ENCODE peak calls at places on chromosomes 6 and 20, in seven cellular contexts. One of them, this sample, is unnamed.
A peak's percentile ranks its signal among the peaks of the same experiment; 100 is the strongest.

GRCh38 chr6:21885532-21886089 is 292.1 kb downstream of the SOX4 start:
- DNase-seq in bronchial epithelial cell: peak; percentile 85
- DNase-seq in glutamatergic neuron: peak; percentile 92
- DNase-seq in OCI-LY7: no peak
- DNase-seq in BJ: peak; percentile 73
- DNase-seq in GM12865: no peak
- DNase-seq in mesothelial cell of epicardium: no peak
- DNase-seq in this sample: no peak

GRCh38 chr6:157099912-157100593 is 223.3 kb downstream of the TMEM242 start:
- DNase-seq in bronchial epithelial cell: no peak
- DNase-seq in glutamatergic neuron: no peak
- DNase-seq in OCI-LY7: no peak
- DNase-seq in BJ: no peak
- DNase-seq in GM12865: peak; percentile 82
- DNase-seq in mesothelial cell of epicardium: no peak
- DNase-seq in this sample: no peak

GRCh38 chr6:101402618-101403002 is 9.1 kb downstream of the GRIK2 start:
- DNase-seq in bronchial epithelial cell: no peak
- DNase-seq in glutamatergic neuron: peak; percentile 64
- DNase-seq in OCI-LY7: no peak
- DNase-seq in BJ: no peak
- DNase-seq in GM12865: no peak
- DNase-seq in mesothelial cell of epicardium: peak; percentile 37
- DNase-seq in this sample: no peak

GRCh38 chr6:125066964-125067363 is 86.6 kb upstream of the TPD52L1 start:
- DNase-seq in bronchial epithelial cell: peak; percentile 59
- DNase-seq in glutamatergic neuron: no peak
- DNase-seq in OCI-LY7: no peak
- DNase-seq in BJ: no peak
- DNase-seq in GM12865: no peak
- DNase-seq in mesothelial cell of epicardium: no peak
- DNase-seq in this sample: no peak

GRCh38 chr20:37345339-37346231 is at the start of gene SRC:
- DNase-seq in bronchial epithelial cell: peak; percentile 44
- DNase-seq in glutamatergic neuron: peak; percentile 83
- DNase-seq in OCI-LY7: no peak
- DNase-seq in BJ: peak; percentile 17
- DNase-seq in GM12865: peak; percentile 78
- DNase-seq in mesothelial cell of epicardium: peak; percentile 80
- DNase-seq in this sample: peak; percentile 56

GRCh38 chr6:45314146-45314545 is 14.0 kb upstream of the RUNX2 start:
- DNase-seq in bronchial epithelial cell: no peak
- DNase-seq in glutamatergic neuron: no peak
- DNase-seq in OCI-LY7: no peak
- DNase-seq in BJ: no peak
- DNase-seq in GM12865: no peak
- DNase-seq in mesothelial cell of epicardium: no peak
- DNase-seq in this sample: no peak

GRCh38 chr20:47380481-47380880 is 24.0 kb upstream of the ZMYND8 start:
- DNase-seq in bronchial epithelial cell: no peak
- DNase-seq in glutamatergic neuron: no peak
- DNase-seq in OCI-LY7: no peak
- DNase-seq in BJ: no peak
- DNase-seq in GM12865: no peak
- DNase-seq in mesothelial cell of epicardium: no peak
- DNase-seq in this sample: no peak

GRCh38 chr6:2498224-2498623 is 252.5 kb downstream of the MYLK4 start:
- DNase-seq in bronchial epithelial cell: peak; percentile 90
- DNase-seq in glutamatergic neuron: no peak
- DNase-seq in OCI-LY7: no peak
- DNase-seq in BJ: no peak
- DNase-seq in GM12865: no peak
- DNase-seq in mesothelial cell of epicardium: no peak
- DNase-seq in this sample: no peak

GRCh38 chr6:146408583-146408982 is 135.1 kb upstream of the RAB32 start:
- DNase-seq in bronchial epithelial cell: no peak
- DNase-seq in glutamatergic neuron: no peak
- DNase-seq in OCI-LY7: no peak
- DNase-seq in BJ: no peak
- DNase-seq in GM12865: no peak
- DNase-seq in mesothelial cell of epicardium: no peak
- DNase-seq in this sample: no peak

GRCh38 chr6:50849781-50850180 is 31.1 kb downstream of the TFAP2B start:
- DNase-seq in bronchial epithelial cell: no peak
- DNase-seq in glutamatergic neuron: no peak
- DNase-seq in OCI-LY7: no peak
- DNase-seq in BJ: no peak
- DNase-seq in GM12865: no peak
- DNase-seq in mesothelial cell of epicardium: no peak
- DNase-seq in this sample: no peak

GRCh38 chr6:35804996-35805736 is at the start of gene LHFPL5:
- DNase-seq in bronchial epithelial cell: no peak
- DNase-seq in glutamatergic neuron: peak; percentile 72
- DNase-seq in OCI-LY7: peak; percentile 19
- DNase-seq in BJ: no peak
- DNase-seq in GM12865: peak; percentile 30
- DNase-seq in mesothelial cell of epicardium: peak; percentile 87
- DNase-seq in this sample: peak; percentile 45

GRCh38 chr20:61694666-61695065 is 371.0 kb downstream of the TAF4 start:
- DNase-seq in bronchial epithelial cell: no peak
- DNase-seq in glutamatergic neuron: no peak
- DNase-seq in OCI-LY7: no peak
- DNase-seq in BJ: no peak
- DNase-seq in GM12865: no peak
- DNase-seq in mesothelial cell of epicardium: no peak
- DNase-seq in this sample: no peak

GRCh38 chr20:11849270-11849920 is 68.3 kb upstream of the BTBD3 start:
- DNase-seq in bronchial epithelial cell: peak; percentile 29
- DNase-seq in glutamatergic neuron: no peak
- DNase-seq in OCI-LY7: no peak
- DNase-seq in BJ: no peak
- DNase-seq in GM12865: no peak
- DNase-seq in mesothelial cell of epicardium: no peak
- DNase-seq in this sample: no peak

GRCh38 chr6:9795880-9796279 is 619.0 kb downstream of the TFAP2A start:
- DNase-seq in bronchial epithelial cell: no peak
- DNase-seq in glutamatergic neuron: no peak
- DNase-seq in OCI-LY7: no peak
- DNase-seq in BJ: no peak
- DNase-seq in GM12865: no peak
- DNase-seq in mesothelial cell of epicardium: no peak
- DNase-seq in this sample: no peak

GRCh38 chr6:149881066-149881766 is 16.7 kb downstream of the RAET1E start:
- DNase-seq in bronchial epithelial cell: no peak
- DNase-seq in glutamatergic neuron: no peak
- DNase-seq in OCI-LY7: no peak
- DNase-seq in BJ: no peak
- DNase-seq in GM12865: no peak
- DNase-seq in mesothelial cell of epicardium: no peak
- DNase-seq in this sample: no peak

GRCh38 chr6:43962458-43962857 is 164.8 kb downstream of the MRPL14 start:
- DNase-seq in bronchial epithelial cell: no peak
- DNase-seq in glutamatergic neuron: no peak
- DNase-seq in OCI-LY7: no peak
- DNase-seq in BJ: no peak
- DNase-seq in GM12865: peak; percentile 14
- DNase-seq in mesothelial cell of epicardium: no peak
- DNase-seq in this sample: no peak

GRCh38 chr6:135270676-135271536 is 89.8 kb downstream of the MYB start:
- DNase-seq in bronchial epithelial cell: peak; percentile 91
- DNase-seq in glutamatergic neuron: no peak
- DNase-seq in OCI-LY7: peak; percentile 58
- DNase-seq in BJ: no peak
- DNase-seq in GM12865: no peak
- DNase-seq in mesothelial cell of epicardium: no peak
- DNase-seq in this sample: no peak

GRCh38 chr6:142702501-142703460 is 242.2 kb downstream of the HIVEP2 start:
- DNase-seq in bronchial epithelial cell: peak; percentile 66
- DNase-seq in glutamatergic neuron: no peak
- DNase-seq in OCI-LY7: no peak
- DNase-seq in BJ: no peak
- DNase-seq in GM12865: peak; percentile 11
- DNase-seq in mesothelial cell of epicardium: no peak
- DNase-seq in this sample: peak; percentile 17

GRCh38 chr6:131825946-131826345 is 18.1 kb downstream of the ENPP1 start:
- DNase-seq in bronchial epithelial cell: peak; percentile 26
- DNase-seq in glutamatergic neuron: no peak
- DNase-seq in OCI-LY7: no peak
- DNase-seq in BJ: no peak
- DNase-seq in GM12865: no peak
- DNase-seq in mesothelial cell of epicardium: no peak
- DNase-seq in this sample: no peak

GRCh38 chr20:4997207-4997606 is 4.1 kb downstream of the SLC23A2 start:
- DNase-seq in bronchial epithelial cell: no peak
- DNase-seq in glutamatergic neuron: no peak
- DNase-seq in OCI-LY7: no peak
- DNase-seq in BJ: no peak
- DNase-seq in GM12865: no peak
- DNase-seq in mesothelial cell of epicardium: no peak
- DNase-seq in this sample: no peak

GRCh38 chr20:44714102-44714700 is 968 bp upstream of the CCN5 start:
- DNase-seq in bronchial epithelial cell: no peak
- DNase-seq in glutamatergic neuron: no peak
- DNase-seq in OCI-LY7: no peak
- DNase-seq in BJ: no peak
- DNase-seq in GM12865: no peak
- DNase-seq in mesothelial cell of epicardium: no peak
- DNase-seq in this sample: no peak

GRCh38 chr6:125597411-125598253 is 151.8 kb upstream of the HEY2 start:
- DNase-seq in bronchial epithelial cell: peak; percentile 78
- DNase-seq in glutamatergic neuron: peak; percentile 50
- DNase-seq in OCI-LY7: peak; percentile 28
- DNase-seq in BJ: no peak
- DNase-seq in GM12865: peak; percentile 11
- DNase-seq in mesothelial cell of epicardium: no peak
- DNase-seq in this sample: no peak

GRCh38 chr20:31835554-31835953 is 9.8 kb downstream of the FOXS1 start:
- DNase-seq in bronchial epithelial cell: no peak
- DNase-seq in glutamatergic neuron: no peak
- DNase-seq in OCI-LY7: no peak
- DNase-seq in BJ: no peak
- DNase-seq in GM12865: no peak
- DNase-seq in mesothelial cell of epicardium: no peak
- DNase-seq in this sample: no peak
- TF ChIP-seq CTCF in bronchial epithelial cell: no peak
- TF ChIP-seq CTCF in glutamatergic neuron: no peak
- TF ChIP-seq CTCF in OCI-LY7: no peak
- TF ChIP-seq CTCF in BJ: no peak
- TF ChIP-seq CTCF in GM12865: no peak
- TF ChIP-seq CTCF in mesothelial cell of epicardium: no peak
- TF ChIP-seq CTCF in this sample: no peak

DNA sequence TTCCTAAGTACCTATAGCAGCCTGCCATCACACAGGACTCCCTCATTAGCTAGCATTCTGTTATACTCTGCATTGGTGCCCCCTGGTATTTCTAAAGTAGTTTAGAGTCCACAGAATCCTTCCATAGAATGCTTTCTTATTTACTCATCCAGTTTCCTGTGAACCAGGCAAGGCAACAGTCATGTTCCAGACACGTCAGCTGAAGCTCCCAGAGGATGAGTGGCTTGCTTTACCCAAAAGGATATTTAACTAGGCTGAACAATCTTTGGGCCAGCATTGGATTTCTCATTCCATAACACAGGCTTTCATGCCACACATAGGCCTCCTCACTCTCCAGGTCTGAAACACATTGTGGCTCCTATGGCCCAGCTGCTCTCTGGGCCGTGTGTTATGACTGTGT is 203.8 kb upstream of the MAP3K7 start:
- DNase-seq in bronchial epithelial cell: peak; percentile 85
- DNase-seq in glutamatergic neuron: no peak
- DNase-seq in OCI-LY7: no peak
- DNase-seq in BJ: peak; percentile 12
- DNase-seq in GM12865: no peak
- DNase-seq in mesothelial cell of epicardium: no peak
- DNase-seq in this sample: no peak
- TF ChIP-seq CTCF in bronchial epithelial cell: no peak
- TF ChIP-seq CTCF in glutamatergic neuron: no peak
- TF ChIP-seq CTCF in OCI-LY7: no peak
- TF ChIP-seq CTCF in BJ: no peak
- TF ChIP-seq CTCF in GM12865: no peak
- TF ChIP-seq CTCF in mesothelial cell of epicardium: no peak
- TF ChIP-seq CTCF in this sample: no peak

GRCh38 chr6:12245763-12246720 is 44.1 kb upstream of the EDN1 start:
- DNase-seq in bronchial epithelial cell: peak; percentile 38
- DNase-seq in glutamatergic neuron: no peak
- DNase-seq in OCI-LY7: no peak
- DNase-seq in BJ: no peak
- DNase-seq in GM12865: no peak
- DNase-seq in mesothelial cell of epicardium: no peak
- DNase-seq in this sample: no peak
- TF ChIP-seq CTCF in bronchial epithelial cell: no peak
- TF ChIP-seq CTCF in glutamatergic neuron: no peak
- TF ChIP-seq CTCF in OCI-LY7: peak; percentile 14
- TF ChIP-seq CTCF in BJ: no peak
- TF ChIP-seq CTCF in GM12865: no peak
- TF ChIP-seq CTCF in mesothelial cell of epicardium: no peak
- TF ChIP-seq CTCF in this sample: no peak

GRCh38 chr20:38726849-38727601 is 2.7 kb downstream of the SLC32A1 start:
- DNase-seq in bronchial epithelial cell: no peak
- DNase-seq in glutamatergic neuron: peak; percentile 88
- DNase-seq in OCI-LY7: peak; percentile 32
- DNase-seq in BJ: no peak
- DNase-seq in GM12865: peak; percentile 47
- DNase-seq in mesothelial cell of epicardium: peak; percentile 67
- DNase-seq in this sample: peak; percentile 37

GRCh38 chr20:38727602-38728236 is 3.4 kb downstream of the SLC32A1 start:
- DNase-seq in bronchial epithelial cell: no peak
- DNase-seq in glutamatergic neuron: peak; percentile 33
- DNase-seq in OCI-LY7: no peak
- DNase-seq in BJ: no peak
- DNase-seq in GM12865: no peak
- DNase-seq in mesothelial cell of epicardium: no peak
- DNase-seq in this sample: peak; percentile 19

GRCh38 chr20:38724603-38725457 is 544 bp downstream of the SLC32A1 start:
- DNase-seq in bronchial epithelial cell: no peak
- DNase-seq in glutamatergic neuron: peak; percentile 48
- DNase-seq in OCI-LY7: peak; percentile 75
- DNase-seq in BJ: no peak
- DNase-seq in GM12865: no peak
- DNase-seq in mesothelial cell of epicardium: no peak
- DNase-seq in this sample: no peak

GRCh38 chr20:38725458-38725958 is 1.2 kb downstream of the SLC32A1 start:
- DNase-seq in bronchial epithelial cell: no peak
- DNase-seq in glutamatergic neuron: no peak
- DNase-seq in OCI-LY7: no peak
- DNase-seq in BJ: no peak
- DNase-seq in GM12865: no peak
- DNase-seq in mesothelial cell of epicardium: no peak
- DNase-seq in this sample: no peak

GRCh38 chr20:38725959-38726848 is 1.9 kb downstream of the SLC32A1 start:
- DNase-seq in bronchial epithelial cell: no peak
- DNase-seq in glutamatergic neuron: peak; percentile 91
- DNase-seq in OCI-LY7: no peak
- DNase-seq in BJ: no peak
- DNase-seq in GM12865: peak; percentile 44
- DNase-seq in mesothelial cell of epicardium: peak; percentile 64
- DNase-seq in this sample: peak; percentile 34
- TF ChIP-seq CTCF in bronchial epithelial cell: peak; percentile 48
- TF ChIP-seq CTCF in glutamatergic neuron: peak; percentile 80
- TF ChIP-seq CTCF in OCI-LY7: peak; percentile 29
- TF ChIP-seq CTCF in BJ: peak; percentile 35
- TF ChIP-seq CTCF in GM12865: peak; percentile 46
- TF ChIP-seq CTCF in mesothelial cell of epicardium: no peak
- TF ChIP-seq CTCF in this sample: no peak

This sample was measured in activated B cell treated with CpG ODN at 0.5 μM for 24 hours.